ENCODE peak calls at places on chromosomes 4 and X, in seven cellular contexts. Y is AG10803; A is GF-D8; C is central memory CD4-positive, alpha-beta T cell; L is activated T-cell treated with anti-CD3 and anti-CD28 coated beads for 1 hour; J is neuronal stem cell; O is NCI-H345. N is an unnamed sample.

GRCh38 chrX:94107981-94108380 is 434.0 kb downstream of the FAM133A start:
- DNase-seq in J (no peak), Y (no peak), A (no peak), O (no peak), C (no peak), L (no peak), N (no peak)

GRCh38 chr4:184653650-184654049 is 4.1 kb downstream of the PRIMPOL start:
- DNase-seq in C (no peak), Y (peak; percentile 82), A (no peak), O (no peak), J (no peak), L (no peak), N (no peak)

GRCh38 chr4:47612116-47613023 is 127.3 kb downstream of the ATP10D start:
- DNase-seq in O (no peak), J (no peak), Y (peak; percentile 36), L (no peak), C (no peak), A (no peak), N (no peak)

GRCh38 chr4:2830632-2831610 is 12.7 kb upstream of the ADD1 start:
- DNase-seq in O (no peak), L (no peak), C (no peak), A (no peak), Y (no peak), J (no peak), N (no peak)

GRCh38 chr4:41064953-41065352 is 149.4 kb downstream of the APBB2 start:
- DNase-seq in Y (no peak), A (no peak), C (no peak), O (no peak), J (no peak), L (no peak), N (no peak)

GRCh38 chr4:26701786-26702227 is 117.9 kb downstream of the TBC1D19 start:
- DNase-seq in J (no peak), C (no peak), A (no peak), L (no peak), Y (peak; percentile 31), O (no peak), N (no peak)

GRCh38 chr4:95268819-95269565 is 279.8 kb downstream of the UNC5C start:
- DNase-seq in J (no peak), L (no peak), A (no peak), Y (no peak), O (peak; percentile 42), C (no peak), N (no peak)

GRCh38 chr4:118586357-118586790 is 98.8 kb upstream of the METTL14 start:
- DNase-seq in Y (peak; percentile 30), C (no peak), L (no peak), A (no peak), O (no peak), J (no peak), N (no peak)

GRCh38 chr4:94758700-94759399 is 1.1 kb downstream of the BMPR1B start:
- DNase-seq in O (no peak), Y (no peak), J (peak; percentile 15), A (no peak), L (no peak), C (no peak), N (no peak)

GRCh38 chr4:138632856-138633255 is 382.7 kb upstream of the NOCT start:
- DNase-seq in Y (no peak), L (no peak), C (no peak), A (no peak), O (no peak), J (no peak), N (no peak)

GRCh38 chr4:48429709-48430474 is 53.3 kb upstream of the SLC10A4 start:
- DNase-seq in O (no peak), C (no peak), L (no peak), Y (no peak), J (peak; percentile 36), A (no peak), N (no peak)

GRCh38 chr4:7421356-7422097 is 13.2 kb downstream of the PSAPL1 start:
- DNase-seq in A (no peak), O (no peak), J (no peak), Y (no peak), C (no peak), L (no peak), N (no peak)

GRCh38 chr4:7183161-7183560 is 9.2 kb upstream of the SORCS2 start:
- DNase-seq in J (no peak), L (no peak), C (no peak), A (no peak), Y (no peak), O (no peak), N (no peak)

GRCh38 chrX:49106930-49107329 is 16.6 kb downstream of the GPKOW start:
- DNase-seq in C (no peak), L (no peak), Y (peak; percentile 56), A (peak; percentile 2), J (no peak), O (no peak), N (no peak)

GRCh38 chr4:680931-681645 is 6.7 kb downstream of the MYL5 start:
- DNase-seq in L (no peak), C (peak; percentile 25), A (no peak), Y (peak; percentile 34), O (peak; percentile 28), J (no peak), N (no peak)

GRCh38 chrX:134806707-134807038 is 148.4 kb upstream of the PLAC1 start:
- DNase-seq in L (no peak), O (no peak), C (no peak), J (no peak), Y (no peak), A (no peak), N (no peak)

GRCh38 chr4:174047363-174047762 is 236.1 kb downstream of the FBXO8 start:
- DNase-seq in O (no peak), J (no peak), A (no peak), L (no peak), C (no peak), Y (no peak), N (no peak)

GRCh38 chrX:46263494-46263893 is 281.7 kb downstream of the ZNF674 start:
- DNase-seq in A (no peak), O (no peak), Y (no peak), J (no peak), L (no peak), C (no peak), N (no peak)